ENCODE peak calls at places on chromosomes 12 and 14, in five cellular contexts. E is Karpas-422; K is mesenteric fat pad; G is activated CD4-positive, alpha-beta T cell treated with anti-CD3 and anti-CD28 coated beads for 48 hours; M is fibroblast of lung. C is an unnamed sample.

GRCh38 chr12:66107451-66107915 is 23.1 kb downstream of the LLPH start:
- DNase-seq in E (peak), K (no peak), G (peak), M (peak), C (peak)

GRCh38 chr14:75711796-75712211 is 50.8 kb downstream of the TTLL5 start:
- DNase-seq in E (no peak), K (no peak), G (no peak), M (peak), C (peak)

GRCh38 chr12:52081263-52081733 is 1.8 kb downstream of the SMIM41 start:
- DNase-seq in E (peak), K (no peak), G (no peak), M (no peak), C (no peak)

GRCh38 chr12:26135571-26135970 is 10.7 kb upstream of the BHLHE41 start:
- DNase-seq in E (peak), K (no peak), G (no peak), M (peak), C (no peak)

GRCh38 chr14:43449291-43449690 is 1057.8 kb downstream of the FSCB start:
- DNase-seq in E (no peak), K (no peak), G (no peak), M (no peak), C (no peak)

GRCh38 chr12:114450019-114450418 is 44.1 kb upstream of the TBX5 start:
- DNase-seq in E (no peak), K (no peak), G (no peak), M (no peak), C (no peak)

GRCh38 chr12:25394025-25394424 is 143.3 kb upstream of the KRAS start:
- DNase-seq in E (no peak), K (no peak), G (no peak), M (no peak), C (no peak)

GRCh38 chr14:45867046-45867894 is 614.3 kb upstream of the MIS18BP1 start:
- DNase-seq in E (no peak), K (no peak), G (no peak), M (no peak), C (no peak)

GRCh38 chr12:22986997-22987396 is 362.0 kb downstream of the ETNK1 start:
- DNase-seq in E (no peak), K (no peak), G (no peak), M (peak), C (no peak)

GRCh38 chr12:108349245-108349644 is 10.1 kb upstream of the CMKLR1 start:
- DNase-seq in E (no peak), K (no peak), G (no peak), M (no peak), C (no peak)

GRCh38 chr12:2322554-2323120 is 269.9 kb downstream of the CACNA1C start:
- DNase-seq in E (no peak), K (no peak), G (no peak), M (no peak), C (no peak)

GRCh38 chr14:92726933-92727262 is 21.5 kb downstream of the LGMN start:
- DNase-seq in E (no peak), K (no peak), G (no peak), M (no peak), C (no peak)

GRCh38 chr14:31965735-31966598 is 111.1 kb upstream of the ARHGAP5 start:
- DNase-seq in E (no peak), K (no peak), G (no peak), M (peak), C (no peak)

GRCh38 chr12:49885118-49885517 is 18.6 kb downstream of the FAIM2 start:
- DNase-seq in E (peak), K (no peak), G (no peak), M (no peak), C (no peak)